ENCODE peak calls at places on chromosomes 7 and 10, in five cellular contexts. J is effector CD4-positive, alpha-beta T cell; T is right lobe of liver; M is stimulated activated naive CD8-positive, alpha-beta T cell treated with anti-CD3 and anti-CD28 coated beads, Interleukin-15, amount 100 ng/mL, for 72 hours; U is adrenal gland. L is an unnamed sample.

GRCh38 chr7:42527004-42527403 is 290.0 kb upstream of the GLI3 start:
- DNase-seq in T (no peak), M (no peak), J (no peak), U (no peak), L (no peak)

GRCh38 chr7:158301221-158301620 is 286.4 kb downstream of the PTPRN2 start:
- DNase-seq in T (no peak), J (no peak), U (no peak), M (no peak), L (no peak)

GRCh38 chr7:116984917-116985316 is 31.6 kb downstream of the ST7 start:
- DNase-seq in T (no peak), U (no peak), J (no peak), M (no peak), L (no peak)

GRCh38 chr10:44992732-44993225 is 7.9 kb upstream of the ZNF22 start:
- DNase-seq in U (no peak), M (no peak), T (no peak), J (no peak), L (no peak)

GRCh38 chr10:72567421-72567820 is 58.5 kb downstream of the MICU1 start:
- DNase-seq in M (no peak), U (peak; percentile 69), T (no peak), J (no peak), L (no peak)

GRCh38 chr7:51613911-51614344 is 297.3 kb upstream of the COBL start:
- DNase-seq in M (no peak), J (no peak), U (no peak), T (no peak), L (no peak)

GRCh38 chr10:86411281-86411841 is 44.8 kb upstream of the GRID1 start:
- DNase-seq in U (no peak), T (no peak), M (no peak), J (no peak), L (no peak)

GRCh38 chr7:42105541-42106349 is 131.3 kb downstream of the GLI3 start:
- DNase-seq in T (no peak), M (no peak), U (no peak), J (no peak), L (no peak)

GRCh38 chr10:14562615-14563214 is 212.0 kb downstream of the FAM107B start:
- DNase-seq in J (no peak), T (peak; percentile 45), U (no peak), M (no peak), L (no peak)

GRCh38 chr7:25263292-25263691 is 35.0 kb upstream of the NPVF start:
- DNase-seq in U (no peak), T (no peak), M (no peak), J (no peak), L (no peak)

GRCh38 chr10:132422931-132423813 is 26.2 kb downstream of the PWWP2B start:
- DNase-seq in J (no peak), M (no peak), T (no peak), U (no peak), L (no peak)

GRCh38 chr10:75652136-75652535 is 220.7 kb downstream of the LRMDA start:
- DNase-seq in U (no peak), J (no peak), T (no peak), M (no peak), L (no peak)

GRCh38 chr7:45881759-45882464 is 6.4 kb upstream of the IGFBP1 start:
- DNase-seq in J (no peak), U (peak; percentile 36), T (no peak), M (no peak), L (no peak)

GRCh38 chr10:95440756-95441546 is 120.2 kb downstream of the SORBS1 start:
- DNase-seq in U (no peak), J (no peak), M (peak; percentile 15), T (no peak), L (no peak)

GRCh38 chr7:45689011-45689796 is 115.0 kb downstream of the ADCY1 start:
- DNase-seq in T (no peak), U (no peak), M (no peak), J (no peak), L (no peak)

GRCh38 chr7:46414946-46415345 is 493.9 kb upstream of the IGFBP3 start:
- DNase-seq in M (no peak), T (no peak), J (no peak), U (no peak), L (no peak)

GRCh38 chr10:15300697-15301096 is 70.4 kb downstream of the FAM171A1 start:
- DNase-seq in U (no peak), T (no peak), M (no peak), J (no peak), L (no peak)

GRCh38 chr7:7909376-7909775 is 59.2 kb upstream of the GLCCI1 start:
- DNase-seq in J (no peak), M (no peak), T (no peak), U (no peak), L (no peak)

GRCh38 chr7:98223898-98224700 is 12.9 kb downstream of the BHLHA15 start:
- DNase-seq in M (no peak), J (no peak), T (no peak), U (no peak), L (no peak)

GRCh38 chr7:6505685-6506559 is 45.3 kb downstream of the GRID2IP start:
- DNase-seq in J (no peak), U (no peak), M (no peak), T (no peak), L (no peak)

GRCh38 chr10:63430091-63430998 is 35.4 kb downstream of the JMJD1C start:
- DNase-seq in U (no peak), J (no peak), T (no peak), M (no peak), L (no peak)

GRCh38 chr10:50409965-50410811 is 158.9 kb upstream of the ASAH2 start:
- DNase-seq in U (no peak), M (no peak), T (no peak), J (no peak), L (no peak)

GRCh38 chr10:22697799-22698198 is 16.6 kb downstream of the PIP4K2A start:
- DNase-seq in U (no peak), J (no peak), M (no peak), T (no peak), L (no peak)

GRCh38 chr7:24025094-24025493 is 258.9 kb upstream of the NPY start:
- DNase-seq in U (no peak), J (no peak), M (no peak), T (no peak), L (no peak)

GRCh38 chr10:120607710-120608703 is 151.0 kb downstream of the PLPP4 start:
- DNase-seq in T (no peak), U (no peak), M (no peak), J (no peak), L (no peak)

GRCh38 chr10:24457661-24458318 is 248.9 kb downstream of the KIAA1217 start:
- DNase-seq in T (no peak), U (no peak), M (no peak), J (no peak), L (no peak)

GRCh38 chr7:129462445-129462844 is 28.2 kb downstream of the STRIP2 start:
- DNase-seq in J (no peak), U (no peak), M (no peak), T (no peak), L (no peak)

GRCh38 chr10:67036808-67037207 is 111.0 kb downstream of the LRRTM3 start:
- DNase-seq in U (no peak), T (no peak), M (no peak), J (no peak), L (no peak)

L was measured in natural killer cell.